ENCODE peak calls at places on chromosomes 2 and 18, in ten cellular contexts. D, U, Q, V, G, Y, Z, L, S and J are unnamed samples.

GRCh38 chr18:58354051-58354450 is 274.8 kb downstream of the ALPK2 start:
- DNase-seq in S (no peak), Q (no peak), D (no peak), U (no peak), G (no peak), Y (no peak), L (no peak), V (no peak), Z (no peak), J (no peak)

GRCh38 chr2:118224144-118224887 is 136.0 kb downstream of the INSIG2 start:
- DNase-seq in S (peak), Y (no peak), V (no peak), D (no peak), G (no peak), Z (peak), Q (no peak), U (no peak), L (no peak), J (no peak)

GRCh38 chr2:102268529-102269524 is 42.5 kb upstream of the IL1RL1 start:
- DNase-seq in Q (no peak), L (no peak), Z (peak), U (no peak), V (no peak), D (no peak), S (no peak), G (no peak), Y (no peak), J (no peak)

GRCh38 chr2:165105911-165106310 is 97.9 kb downstream of the SCN3A start:
- DNase-seq in G (no peak), Q (no peak), U (no peak), V (no peak), D (peak), S (no peak), Z (no peak), L (no peak), Y (no peak), J (no peak)

GRCh38 chr2:33380001-33380609 is 96.3 kb upstream of the RASGRP3 start:
- DNase-seq in V (no peak), L (no peak), U (no peak), Q (no peak), D (no peak), Z (no peak), G (no peak), Y (no peak), S (peak), J (peak)

GRCh38 chr2:135130751-135131150 is 78.7 kb downstream of the RAB3GAP1 start:
- DNase-seq in U (no peak), Z (no peak), D (no peak), S (no peak), G (no peak), V (no peak), Q (no peak), L (no peak), Y (no peak), J (no peak)

GRCh38 chr2:60550151-60550983 is 3.1 kb downstream of the BCL11A start:
- DNase-seq in U (no peak), Z (peak), Q (no peak), L (no peak), V (no peak), D (peak), Y (peak), G (no peak), S (peak), J (peak)

GRCh38 chr2:186531257-186531775 is 45.3 kb downstream of the ZC3H15 start:
- DNase-seq in U (no peak), V (no peak), Q (no peak), G (no peak), L (no peak), D (no peak), S (no peak), Y (no peak), Z (no peak), J (no peak)

GRCh38 chr18:6683112-6683876 is 46.2 kb upstream of the ARHGAP28 start:
- DNase-seq in Q (no peak), L (no peak), D (no peak), U (no peak), G (no peak), Y (no peak), Z (no peak), S (peak), V (no peak), J (no peak)

GRCh38 chr2:68799138-68799537 is 64.5 kb downstream of the ARHGAP25 start:
- DNase-seq in Q (no peak), Z (no peak), G (no peak), D (no peak), U (peak), Y (no peak), V (no peak), L (no peak), S (no peak), J (no peak)

GRCh38 chr2:64823794-64824193 is 165.4 kb upstream of the SLC1A4 start:
- DNase-seq in U (no peak), Q (no peak), D (no peak), Z (no peak), G (no peak), V (no peak), L (no peak), Y (no peak), S (peak), J (no peak)

GRCh38 chr18:74836296-74837139 is 238.8 kb downstream of the ZNF407 start:
- DNase-seq in G (no peak), Z (peak), Q (no peak), Y (no peak), V (no peak), L (no peak), S (peak), D (peak), U (no peak), J (peak)

GRCh38 chr18:74832381-74832780 is 234.7 kb downstream of the ZNF407 start:
- DNase-seq in Z (no peak), Y (no peak), S (no peak), V (no peak), L (no peak), U (peak), G (no peak), D (no peak), Q (no peak), J (no peak)

GRCh38 chr18:74832999-74833398 is 235.3 kb downstream of the ZNF407 start:
- DNase-seq in G (no peak), Z (peak), S (no peak), Y (no peak), Q (no peak), D (no peak), U (no peak), V (no peak), L (no peak), J (no peak)

GRCh38 chr18:74831571-74832250 is 234.0 kb downstream of the ZNF407 start:
- DNase-seq in Y (no peak), U (peak), S (no peak), Q (no peak), Z (no peak), G (peak), L (no peak), D (peak), V (no peak), J (no peak)

GRCh38 chr18:74834424-74835309 is 237.0 kb downstream of the ZNF407 start:
- DNase-seq in V (no peak), Q (no peak), D (peak), G (no peak), S (peak), Y (no peak), Z (no peak), L (no peak), U (no peak), J (no peak)
- H3K4me3 ChIP-seq in V (no peak), Q (no peak), D (no peak), G (no peak), S (no peak), Y (no peak), Z (no peak), L (no peak), U (no peak), J (no peak)

DNA sequence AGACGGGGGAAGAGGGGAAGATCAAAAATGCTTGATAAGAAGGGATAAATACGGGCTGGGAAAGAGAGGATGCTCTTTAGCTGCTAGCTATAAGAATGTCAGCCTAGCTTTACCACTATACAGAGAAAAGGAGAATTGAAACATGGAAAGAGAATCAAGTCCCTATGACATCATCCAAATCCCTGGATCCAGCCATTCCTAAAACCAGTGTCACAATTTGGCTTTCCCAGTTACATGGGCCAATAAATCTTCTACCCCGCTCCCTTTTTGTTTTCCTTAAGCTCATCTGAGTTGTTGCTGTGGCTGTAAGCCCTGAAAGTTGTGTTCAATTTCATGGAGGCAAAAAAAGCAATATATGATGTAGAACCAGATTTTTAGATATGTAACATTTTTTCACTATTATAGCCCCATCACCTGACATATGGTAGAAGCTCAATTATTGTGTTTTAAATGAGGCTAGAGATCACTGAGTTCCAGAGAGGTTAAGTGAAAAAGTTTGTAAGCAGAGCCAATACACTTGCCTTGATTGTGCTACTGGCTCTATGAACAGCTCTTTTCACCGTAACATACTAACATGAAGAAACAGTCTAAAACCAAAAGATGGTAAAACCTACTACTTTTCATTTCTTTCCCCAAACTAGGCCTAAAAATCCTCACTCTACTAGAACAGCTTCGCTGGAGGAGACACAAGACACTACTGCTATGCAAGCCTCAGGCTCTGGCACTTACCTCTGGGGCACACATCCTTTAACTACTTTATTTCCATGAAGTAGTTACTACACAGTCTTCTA is 4.3 kb downstream of the HNRNPLL start:
- DNase-seq in Q (no peak), D (no peak), L (no peak), U (no peak), Z (peak), S (peak), G (no peak), V (no peak), Y (no peak), J (no peak)
- H3K4me3 ChIP-seq in Q (no peak), D (no peak), L (no peak), U (no peak), Z (no peak), S (peak), G (no peak), V (peak), Y (no peak), J (no peak)

GRCh38 chr18:5461056-5461455 is 82.7 kb downstream of the EPB41L3 start:
- DNase-seq in D (no peak), V (no peak), Y (no peak), Q (no peak), S (no peak), Z (peak), G (no peak), U (no peak), L (no peak), J (no peak)

GRCh38 chr18:5457467-5457957 is 86.3 kb downstream of the EPB41L3 start:
- DNase-seq in Z (no peak), G (no peak), Q (no peak), S (no peak), V (no peak), L (no peak), D (no peak), U (no peak), Y (no peak), J (no peak)

GRCh38 chr18:5455644-5456043 is 88.2 kb downstream of the EPB41L3 start:
- DNase-seq in G (peak), U (no peak), Y (no peak), Q (no peak), L (no peak), S (no peak), V (no peak), D (peak), Z (peak), J (no peak)

GRCh38 chr18:5452943-5453342 is 90.9 kb downstream of the EPB41L3 start:
- DNase-seq in Y (no peak), Z (no peak), D (no peak), U (no peak), L (no peak), V (no peak), Q (no peak), G (no peak), S (no peak), J (no peak)

DNA sequence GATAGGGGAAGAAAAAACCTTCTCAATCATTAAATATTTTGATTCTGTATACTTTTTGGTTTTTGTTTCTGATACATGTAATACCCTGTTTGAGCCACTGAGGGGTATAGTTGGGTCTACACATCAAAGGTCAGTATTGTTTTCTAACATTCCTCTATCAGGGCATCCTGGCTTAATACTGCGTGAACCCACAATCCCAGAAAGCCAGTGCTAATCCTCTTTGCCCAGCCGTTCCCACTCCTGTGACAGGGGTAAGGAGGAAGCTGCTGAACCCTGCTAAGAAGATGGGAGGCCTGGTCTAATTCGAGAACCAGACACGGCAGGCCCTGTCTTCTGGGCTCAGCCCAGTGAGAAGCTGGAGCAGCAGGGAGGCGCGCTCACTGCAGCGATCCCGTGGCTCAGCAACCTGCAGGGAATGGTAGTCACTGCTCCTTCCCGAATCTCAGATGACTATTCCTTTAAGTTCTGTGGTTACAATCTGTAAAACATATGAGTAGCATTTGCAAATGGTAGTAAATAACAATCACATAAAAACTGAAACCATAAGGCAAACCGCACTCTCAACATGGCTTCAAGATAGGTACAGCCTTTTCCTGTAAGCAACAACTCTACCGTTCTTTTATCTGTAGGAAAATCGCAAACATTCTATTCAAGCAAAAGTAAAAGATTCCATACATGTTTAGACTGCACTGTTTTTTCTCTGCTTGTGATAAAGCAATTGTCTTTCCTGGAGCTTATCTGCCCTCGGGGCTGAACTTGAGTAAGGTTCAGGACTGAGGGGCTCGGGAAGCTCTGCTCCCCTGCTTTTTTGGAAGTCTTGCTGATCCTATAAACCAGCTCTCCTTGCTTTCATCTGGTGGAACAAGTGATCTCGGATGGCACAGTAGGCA is 87.0 kb downstream of the EPB41L3 start:
- DNase-seq in Z (peak), Y (peak), D (peak), V (no peak), G (peak), Q (no peak), L (no peak), S (peak), U (no peak), J (no peak)
- H3K4me3 ChIP-seq in Z (peak), Y (peak), D (peak), V (no peak), G (peak), Q (no peak), L (no peak), S (no peak), U (no peak), J (no peak)

GRCh38 chr18:4589056-4589800 is 134.1 kb upstream of the DLGAP1 start:
- DNase-seq in L (no peak), Z (no peak), S (no peak), V (no peak), Q (no peak), U (no peak), D (no peak), G (no peak), Y (no peak), J (no peak)
- H3K4me3 ChIP-seq in L (no peak), Z (no peak), S (no peak), V (no peak), Q (no peak), U (no peak), D (no peak), G (no peak), Y (no peak), J (no peak)

DNA sequence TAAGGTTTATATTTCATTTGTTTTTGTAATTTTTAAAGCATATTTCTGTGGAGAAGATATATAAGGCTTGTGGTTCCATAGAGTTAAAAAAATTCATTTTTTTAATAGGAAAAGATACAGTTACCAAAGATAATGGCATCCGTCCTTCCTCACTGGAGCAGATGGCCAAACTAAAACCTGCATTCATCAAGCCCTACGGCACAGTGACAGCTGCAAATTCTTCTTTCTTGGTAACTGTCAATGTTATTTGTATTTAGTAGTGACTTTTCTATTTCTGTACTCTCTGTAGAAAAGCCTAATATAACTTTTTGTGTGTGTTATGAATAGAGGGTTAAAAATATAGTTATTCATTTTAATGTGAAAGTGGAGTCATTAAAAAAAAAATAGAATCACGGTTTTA is 35.1 kb downstream of the HADHB start:
- DNase-seq in Z (no peak), D (no peak), Q (no peak), V (no peak), L (no peak), G (no peak), Y (no peak), S (no peak), U (no peak), J (no peak)
- H3K4me3 ChIP-seq in Z (no peak), D (no peak), Q (no peak), V (no peak), L (no peak), G (no peak), Y (no peak), S (no peak), U (no peak), J (no peak)

GRCh38 chr2:170771049-170771937 is 1.1 kb downstream of the ERICH2 start:
- DNase-seq in Y (no peak), G (peak), S (peak), D (no peak), Q (no peak), U (no peak), V (peak), Z (no peak), L (no peak), J (peak)

GRCh38 chr2:170770304-170771048 is at the start of gene ERICH2:
- DNase-seq in Q (peak), S (peak), G (peak), U (peak), V (peak), L (peak), Z (peak), D (peak), Y (peak), J (peak)

GRCh38 chr2:170770008-170770303 is 222 bp upstream of the ERICH2 start:
- DNase-seq in Z (no peak), D (no peak), U (no peak), G (no peak), Y (no peak), Q (no peak), S (no peak), V (no peak), L (no peak), J (no peak)

GRCh38 chr2:170774074-170774473 is 3.9 kb downstream of the ERICH2 start:
- DNase-seq in S (no peak), Z (no peak), L (no peak), G (no peak), D (no peak), Y (no peak), Q (no peak), V (no peak), U (no peak), J (no peak)

DNA sequence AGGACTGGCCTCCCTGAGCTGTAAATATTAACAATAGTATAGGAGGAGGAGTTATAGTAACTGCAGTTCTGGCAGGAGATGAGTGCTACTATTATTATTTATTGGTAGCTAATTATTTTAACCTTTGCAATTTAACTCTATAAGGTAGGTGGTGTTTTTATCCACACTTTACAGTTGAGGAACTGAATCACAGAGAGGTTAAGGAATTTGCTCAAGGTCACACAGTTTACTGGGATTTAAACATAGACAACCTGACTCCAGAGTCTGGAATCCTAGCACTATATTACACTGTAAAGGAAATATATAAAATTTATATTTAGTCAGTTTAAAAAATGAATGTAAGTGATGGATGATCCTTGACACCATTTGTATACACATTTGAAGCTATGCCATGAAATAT is 2.1 kb downstream of the ERICH2 start:
- DNase-seq in Y (no peak), G (no peak), V (no peak), D (no peak), L (no peak), Q (no peak), Z (no peak), U (no peak), S (no peak), J (no peak)
- H3K4me3 ChIP-seq in Y (no peak), G (no peak), V (no peak), D (no peak), L (no peak), Q (no peak), Z (no peak), U (peak), S (peak), J (no peak)

GRCh38 chr2:114659895-114660294 is 217.5 kb downstream of the DPP10 start:
- DNase-seq in G (no peak), V (no peak), Y (no peak), D (no peak), U (no peak), L (no peak), S (no peak), Z (no peak), Q (no peak), J (no peak)

GRCh38 chr2:114661926-114662670 is 219.7 kb downstream of the DPP10 start:
- DNase-seq in Z (no peak), S (peak), U (no peak), V (no peak), G (no peak), D (no peak), Y (peak), L (no peak), Q (peak), J (peak)
- H3K4me3 ChIP-seq in Z (peak), S (peak), U (peak), V (peak), G (peak), D (peak), Y (peak), L (peak), Q (no peak), J (peak)